ENCODE peak calls at places on chromosomes 13 and 19, in six cellular contexts. K is HepG2, G is K562, R is A549, P is SK-N-SH, H is GM12878. J is an unnamed sample. For H3K9me3, the result is how much of the 10 kb centered on the place peaks cover.

GRCh38 chr19:55078996-55079395 is 3.3 kb downstream of the EPS8L1 start:
- DNase-seq in K (no peak), G (no peak), R (no peak), P (no peak), H (no peak), J (no peak)

GRCh38 chr13:101749584-101749983 is 297.1 kb downstream of the ITGBL1 start:
- DNase-seq in K (no peak), G (no peak), R (no peak), P (no peak), H (no peak), J (no peak)

GRCh38 chr19:1259873-1260748 is 9.0 kb upstream of the CIRBP start:
- DNase-seq in K (no peak), G (no peak), R (peak), P (no peak), H (no peak), J (no peak)

GRCh38 chr19:48779636-48780035 is 24.3 kb downstream of the FGF21 start:
- DNase-seq in K (no peak), G (peak), R (no peak), P (no peak), H (no peak), J (no peak)

GRCh38 chr19:7515471-7516226 is at the start of gene ZNF358:
- DNase-seq in K (peak), G (peak), R (peak), P (peak), H (no peak), J (peak)

GRCh38 chr19:690203-690602 is 5.0 kb downstream of the PRSS57 start:
- DNase-seq in K (no peak), G (no peak), R (no peak), P (no peak), H (no peak), J (no peak)

GRCh38 chr13:51315658-51316057 is 23.8 kb upstream of the SERPINE3 start:
- DNase-seq in K (no peak), G (no peak), R (no peak), P (no peak), H (no peak), J (no peak)

GRCh38 chr13:47962237-47962636 is 38.8 kb downstream of the SUCLA2 start:
- DNase-seq in K (no peak), G (no peak), R (no peak), P (no peak), H (no peak), J (no peak)

GRCh38 chr19:34120846-34121639 is 51.3 kb upstream of the LSM14A start:
- DNase-seq in K (peak), G (peak), R (peak), P (peak), H (no peak), J (peak)

GRCh38 chr13:20136781-20137703 is 23.8 kb downstream of the GJA3 start:
- DNase-seq in K (peak), G (peak), R (peak), P (peak), H (no peak), J (no peak)

GRCh38 chr19:44499559-44499958 is 763 bp downstream of the ZNF180 start:
- DNase-seq in K (no peak), G (no peak), R (no peak), P (no peak), H (no peak), J (no peak)

GRCh38 chr13:113802761-113803160 is 43.7 kb downstream of the TMEM255B start:
- DNase-seq in K (no peak), G (no peak), R (no peak), P (no peak), H (no peak), J (no peak)

GRCh38 chr13:79171131-79172061 is 234.7 kb downstream of the RBM26 start:
- DNase-seq in K (no peak), G (no peak), R (no peak), P (no peak), H (no peak), J (no peak)

GRCh38 chr13:95862401-95862800 is 185.5 kb downstream of the DNAJC3 start:
- DNase-seq in K (no peak), G (no peak), R (no peak), P (no peak), H (no peak), J (peak)

GRCh38 chr19:40607311-40607871 is 6.2 kb downstream of the LTBP4 start:
- DNase-seq in K (no peak), G (peak), R (no peak), P (no peak), H (no peak), J (no peak)

GRCh38 chr13:43428545-43429287 is 358.1 kb downstream of the ENOX1 start:
- DNase-seq in K (no peak), G (no peak), R (no peak), P (no peak), H (no peak), J (no peak)

GRCh38 chr19:45294291-45295029 is 28.2 kb downstream of the CKM start:
- DNase-seq in K (no peak), G (no peak), R (no peak), P (no peak), H (no peak), J (no peak)

GRCh38 chr19:16851031-16851712 is 22.0 kb downstream of the SIN3B start:
- DNase-seq in K (no peak), G (no peak), R (no peak), P (no peak), H (no peak), J (peak)

GRCh38 chr19:3968556-3969434 is 2.1 kb downstream of the DAPK3 start:
- DNase-seq in K (peak), G (peak), R (peak), P (peak), H (no peak), J (peak)

GRCh38 chr13:111511219-111511732 is 190.8 kb downstream of the TEX29 start:
- DNase-seq in K (no peak), G (no peak), R (no peak), P (no peak), H (no peak), J (no peak)

GRCh38 chr19:18057557-18057956 is 29.2 kb downstream of the IL12RB1 start:
- DNase-seq in K (no peak), G (no peak), R (no peak), P (no peak), H (no peak), J (no peak)

GRCh38 chr19:6060600-6061391 is 49.5 kb downstream of the RFX2 start:
- DNase-seq in K (no peak), G (peak), R (no peak), P (peak), H (no peak), J (peak)

GRCh38 chr13:77001540-77001939 is 9.7 kb downstream of the CLN5 start:
- DNase-seq in K (no peak), G (no peak), R (no peak), P (no peak), H (no peak), J (no peak)

DNA sequence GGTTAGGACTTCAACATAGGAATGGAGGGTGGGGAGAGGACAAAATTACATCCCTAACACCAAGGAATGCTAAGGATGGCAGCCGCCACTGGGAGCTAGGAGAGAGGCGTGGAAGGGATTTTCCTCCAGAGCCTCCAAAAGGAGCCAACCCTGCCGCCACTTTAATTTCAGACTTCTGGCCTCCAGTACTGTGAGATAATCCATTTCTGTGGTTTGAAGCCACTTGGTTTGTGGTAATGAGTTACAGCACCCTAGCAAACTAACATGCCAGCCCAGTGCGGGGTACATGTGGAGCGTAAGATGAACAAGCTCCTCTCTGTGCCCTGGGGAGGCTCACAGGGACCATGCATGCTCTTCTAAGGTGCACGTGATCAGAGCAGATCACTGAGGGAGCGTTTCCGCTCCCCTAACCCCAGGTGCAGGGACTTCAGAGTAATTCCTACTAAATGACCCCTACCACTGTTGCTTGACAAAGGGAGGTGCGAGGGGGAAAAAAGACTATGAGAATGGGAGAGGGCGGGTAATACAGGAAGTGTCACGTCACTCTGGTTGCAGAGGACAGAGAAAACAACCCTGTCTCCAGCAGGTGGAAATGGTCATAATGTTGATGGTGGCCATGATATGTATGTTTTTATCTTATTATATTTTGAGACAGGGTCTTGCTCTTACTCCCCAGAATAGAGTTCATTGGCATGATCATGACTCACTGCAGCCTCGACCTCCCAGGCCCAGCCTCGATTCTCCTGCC is 12.0 kb downstream of the FPR1 start:
- DNase-seq in K (no peak), G (no peak), R (no peak), P (no peak), H (no peak), J (no peak)
- TF ChIP-seq SMC3 in K (no peak), G (no peak), R (no peak), P (no peak), H (no peak), J (no peak)

GRCh38 chr19:37014456-37014855 is 63.8 kb upstream of the ZNF420 start:
- DNase-seq in K (no peak), G (no peak), R (no peak), P (no peak), H (no peak), J (no peak)
- H3K9me3 ChIP-seq in K (half or more), G (under half), R (half or more), P (under half), H (under half), J (half or more)

GRCh38 chr19:29837448-29837961 is 25.7 kb downstream of the CCNE1 start:
- DNase-seq in K (no peak), G (no peak), R (no peak), P (no peak), H (peak), J (no peak)
- TF ChIP-seq SMC3 in K (no peak), G (no peak), R (no peak), P (no peak), H (no peak), J (no peak)

GRCh38 chr19:57974434-57974833 is at the start of gene C19orf18:
- DNase-seq in K (no peak), G (no peak), R (no peak), P (no peak), H (no peak), J (no peak)

DNA sequence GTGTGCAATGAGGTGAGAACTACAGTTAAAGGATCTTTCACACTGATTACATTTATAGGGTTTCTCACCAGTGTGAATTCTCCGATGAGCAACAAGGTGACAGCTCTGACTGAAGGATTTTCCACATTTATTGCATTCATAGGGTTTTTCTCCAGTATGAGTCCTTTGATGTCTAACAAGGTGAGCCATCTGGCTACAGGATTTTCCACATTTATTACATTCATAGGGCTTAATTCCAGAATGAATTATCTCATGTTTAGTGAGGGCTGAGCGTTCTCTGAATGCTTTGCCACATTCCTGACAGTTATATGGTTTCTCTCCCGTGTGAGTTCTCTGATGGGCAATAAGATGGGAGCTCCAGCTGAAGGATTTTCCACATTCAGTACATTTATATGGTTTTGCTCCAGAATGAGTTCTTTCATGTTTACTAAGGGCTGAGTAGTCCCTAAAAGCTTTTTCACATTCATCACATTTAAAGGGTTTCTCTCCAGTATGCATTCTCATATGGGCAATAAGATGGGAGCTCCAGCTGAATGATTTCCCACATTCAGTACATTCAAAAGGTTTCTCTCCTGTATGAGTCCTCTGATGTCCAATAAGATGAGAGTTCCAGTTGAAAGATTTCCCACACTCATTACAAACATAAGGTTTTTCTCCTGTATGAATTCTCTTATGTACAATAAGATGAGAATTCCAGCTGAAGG is 4.4 kb upstream of the C19orf18 start:
- DNase-seq in K (no peak), G (no peak), R (no peak), P (no peak), H (no peak), J (no peak)
- H3K9me3 ChIP-seq in K (half or more), G (under half), R (half or more), P (half or more), H (under half), J (half or more)

DNA sequence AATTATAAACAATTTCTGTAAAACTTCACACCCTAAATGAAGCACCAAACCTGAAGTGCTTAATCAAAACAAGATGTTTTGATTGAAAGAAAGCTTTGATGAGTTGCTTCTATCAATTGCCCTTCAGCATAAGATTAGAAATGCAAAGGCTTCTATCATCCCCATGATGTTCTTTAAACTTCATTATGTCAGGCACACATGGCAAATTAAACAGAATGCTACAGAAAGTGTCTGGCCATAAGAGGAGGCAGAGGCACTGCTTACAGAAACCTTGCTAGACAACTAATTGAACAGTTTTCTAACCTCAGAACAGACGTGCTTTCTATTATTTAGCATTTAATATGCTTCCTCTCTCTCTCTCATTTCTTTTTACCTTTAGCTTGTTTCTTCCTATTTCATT is 228.1 kb downstream of the DCLK1 start:
- DNase-seq in K (no peak), G (no peak), R (no peak), P (peak), H (no peak), J (no peak)
- TF ChIP-seq SMC3 in K (no peak), G (no peak), R (no peak), P (no peak), H (no peak), J (no peak)

GRCh38 chr19:21410166-21410565 is 13.2 kb downstream of the ZNF493 start:
- DNase-seq in K (no peak), G (no peak), R (no peak), P (no peak), H (no peak), J (no peak)
- H3K9me3 ChIP-seq in K (under half), G (under half), R (under half), P (under half), H (under half), J (under half)

GRCh38 chr19:56642711-56643459 is at the start of gene SMIM17:
- DNase-seq in K (no peak), G (no peak), R (no peak), P (peak), H (no peak), J (no peak)
- TF ChIP-seq SMC3 in K (no peak), G (no peak), R (no peak), P (no peak), H (no peak), J (no peak)

DNA sequence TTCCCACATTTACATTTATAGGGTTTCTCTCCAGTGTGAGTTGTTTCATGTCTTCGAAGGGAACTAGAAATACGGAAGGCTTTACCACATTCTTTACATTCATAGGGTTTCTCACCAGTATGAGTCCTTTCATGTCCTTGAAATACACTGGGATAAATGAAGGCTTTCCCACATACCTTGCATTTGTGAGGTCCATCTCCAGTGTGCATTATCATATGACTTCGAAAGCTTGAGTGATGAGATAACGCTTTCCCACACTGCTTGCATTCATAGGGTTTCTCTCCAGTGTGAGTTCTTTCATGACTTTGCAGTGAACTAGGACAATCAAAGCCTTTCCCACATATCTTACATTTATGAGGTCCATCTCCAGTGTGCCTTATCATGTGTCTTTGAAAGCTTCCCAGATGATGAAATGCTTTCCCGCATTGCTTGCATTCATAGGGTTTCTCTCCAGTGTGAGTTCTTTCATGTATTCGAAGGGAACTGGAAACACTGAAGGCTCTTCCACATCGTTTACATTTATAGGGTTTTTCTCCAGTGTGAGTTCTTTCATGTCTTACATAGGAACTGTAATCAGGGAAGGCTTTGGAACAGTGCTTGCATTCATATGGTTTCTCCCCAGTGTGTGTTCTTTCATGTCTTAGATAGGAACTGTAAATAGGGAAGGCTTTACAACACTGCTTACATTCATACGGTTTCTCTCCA is 15.1 kb downstream of the ZNF442 start:
- DNase-seq in K (no peak), G (no peak), R (no peak), P (no peak), H (no peak), J (no peak)
- H3K9me3 ChIP-seq in K (half or more), G (under half), R (under half), P (under half), H (under half), J (half or more)

J was measured in IMR-90.